ENCODE peak calls at places on chromosomes 1 and 21, in five cellular contexts. F is pancreas, Z is heart right ventricle, P is transverse colon, W is AG10803. X is an unnamed sample.

GRCh38 chr21:41009398-41010177 is 158.4 kb upstream of the BACE2 start:
- DNase-seq in F (no peak), Z (no peak), P (no peak), W (no peak), X (no peak)

GRCh38 chr1:116765962-116766361 is 11.7 kb downstream of the CD2 start:
- DNase-seq in F (no peak), Z (no peak), P (no peak), W (peak), X (no peak)

GRCh38 chr1:43933386-43934278 is at the start of gene ARTN:
- DNase-seq in F (peak), Z (no peak), P (peak), W (no peak), X (no peak)

GRCh38 chr1:227245613-227246320 is 72.5 kb downstream of the CDC42BPA start:
- DNase-seq in F (no peak), Z (peak), P (no peak), W (peak), X (no peak)

GRCh38 chr1:57798499-57798898 is 374.6 kb upstream of the DAB1 start:
- DNase-seq in F (no peak), Z (no peak), P (no peak), W (no peak), X (no peak)

GRCh38 chr1:46557403-46557802 is 6.0 kb upstream of the KNCN start:
- DNase-seq in F (no peak), Z (no peak), P (no peak), W (no peak), X (no peak)

GRCh38 chr1:58620259-58620658 is 43.2 kb upstream of the TACSTD2 start:
- DNase-seq in F (peak), Z (no peak), P (peak), W (no peak), X (no peak)

GRCh38 chr1:227948493-227949260 is 945 bp upstream of the WNT9A start:
- DNase-seq in F (peak), Z (no peak), P (no peak), W (no peak), X (no peak)

GRCh38 chr1:90502696-90503095 is 214.4 kb downstream of the BARHL2 start:
- DNase-seq in F (no peak), Z (no peak), P (no peak), W (no peak), X (no peak)

GRCh38 chr1:212529211-212529731 is 79.3 kb upstream of the ATF3 start:
- DNase-seq in F (no peak), Z (no peak), P (no peak), W (peak), X (no peak)

GRCh38 chr1:220815409-220815808 is 28.7 kb downstream of the MTARC1 start:
- DNase-seq in F (no peak), Z (no peak), P (no peak), W (no peak), X (no peak)

GRCh38 chr1:220812308-220812707 is 25.6 kb downstream of the MTARC1 start:
- DNase-seq in F (no peak), Z (no peak), P (no peak), W (no peak), X (no peak)

GRCh38 chr1:220810963-220811362 is 24.2 kb downstream of the MTARC1 start:
- DNase-seq in F (no peak), Z (no peak), P (no peak), W (peak), X (no peak)

GRCh38 chr1:220811695-220812094 is 25.0 kb downstream of the MTARC1 start:
- DNase-seq in F (no peak), Z (no peak), P (no peak), W (no peak), X (no peak)

DNA sequence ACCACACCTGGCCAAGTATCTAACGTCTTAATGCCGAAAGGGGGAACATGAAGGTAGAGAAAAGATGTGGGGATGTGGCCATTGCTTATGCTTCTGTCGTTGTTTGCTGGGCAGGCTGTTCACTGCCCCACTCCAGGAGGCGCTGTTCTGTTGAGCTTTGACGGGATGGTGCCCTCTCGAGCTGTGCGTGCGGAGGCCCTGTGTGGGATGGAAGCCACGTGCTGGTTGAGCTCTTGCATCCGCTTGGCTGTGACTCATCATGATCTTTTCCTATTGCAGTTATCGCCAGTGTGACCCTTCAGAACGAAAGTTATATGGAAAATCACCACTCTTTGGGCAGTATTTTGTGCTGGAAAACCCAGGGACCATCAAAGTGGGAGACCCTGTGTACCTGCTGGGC is 26.3 kb downstream of the MTARC1 start:
- DNase-seq in F (no peak), Z (no peak), P (no peak), W (no peak), X (no peak)
- TF ChIP-seq CTCF in F (no peak), Z (no peak), P (no peak), W (no peak), X (peak)

GRCh38 chr1:54274448-54274847 is 74.5 kb downstream of the MRPL37 start:
- DNase-seq in F (no peak), Z (no peak), P (no peak), W (no peak), X (no peak)

GRCh38 chr1:54272772-54273091 is 72.8 kb downstream of the MRPL37 start:
- DNase-seq in F (no peak), Z (no peak), P (no peak), W (no peak), X (no peak)

GRCh38 chr1:54272134-54272533 is 72.2 kb downstream of the MRPL37 start:
- DNase-seq in F (no peak), Z (no peak), P (no peak), W (no peak), X (no peak)

GRCh38 chr1:54273837-54274192 is 73.8 kb downstream of the MRPL37 start:
- DNase-seq in F (no peak), Z (peak), P (peak), W (no peak), X (no peak)

DNA sequence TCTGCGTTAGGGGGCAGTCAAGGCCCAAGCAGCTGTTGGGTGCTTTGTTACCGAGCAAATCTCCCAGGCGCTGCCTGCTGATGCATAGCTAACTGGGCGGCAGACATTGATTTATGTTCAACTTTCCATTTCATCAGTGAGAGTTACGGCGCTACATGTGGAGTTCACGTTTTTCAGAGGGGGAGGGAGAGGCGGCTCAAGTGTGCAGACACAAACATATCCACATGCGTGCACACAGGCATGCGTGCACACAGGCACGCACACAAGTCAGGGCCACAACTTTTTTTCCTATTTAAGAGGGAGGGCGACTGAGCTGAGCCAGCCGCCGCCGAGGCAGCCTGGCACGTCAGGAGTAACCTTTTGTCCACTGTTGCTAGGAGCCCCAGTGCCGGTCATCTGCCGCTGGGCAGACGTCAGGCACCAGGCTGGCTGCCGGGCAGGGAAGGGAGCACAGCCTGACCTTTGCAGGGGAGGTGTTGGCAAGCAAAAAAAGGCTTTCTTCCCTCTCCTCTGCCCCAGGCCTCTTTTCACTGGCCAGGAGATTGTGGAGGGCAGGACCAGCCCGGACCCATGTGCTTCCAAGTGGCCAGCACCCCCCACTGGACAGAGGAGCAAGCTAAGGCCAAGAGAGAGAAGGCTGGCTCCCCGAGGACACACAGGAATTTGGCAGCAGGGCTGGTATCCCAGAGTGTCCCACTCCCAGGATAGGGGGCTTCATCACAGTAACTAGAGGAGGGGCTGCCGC is 73.3 kb downstream of the MRPL37 start:
- DNase-seq in F (no peak), Z (peak), P (peak), W (peak), X (peak)
- H3K4me3 ChIP-seq in F (no peak), Z (no peak), P (no peak), W (peak), X (peak)

GRCh38 chr1:7278827-7279752 is 492.0 kb upstream of the VAMP3 start:
- DNase-seq in F (no peak), Z (no peak), P (no peak), W (no peak), X (no peak)
- TF ChIP-seq CTCF in F (no peak), Z (no peak), P (no peak), W (no peak), X (no peak)

GRCh38 chr1:1419363-1419811 is 1.7 kb downstream of the ANKRD65 start:
- DNase-seq in F (no peak), Z (no peak), P (no peak), W (no peak), X (no peak)
- H3K4me3 ChIP-seq in F (peak), Z (peak), P (peak), W (no peak), X (no peak)

DNA sequence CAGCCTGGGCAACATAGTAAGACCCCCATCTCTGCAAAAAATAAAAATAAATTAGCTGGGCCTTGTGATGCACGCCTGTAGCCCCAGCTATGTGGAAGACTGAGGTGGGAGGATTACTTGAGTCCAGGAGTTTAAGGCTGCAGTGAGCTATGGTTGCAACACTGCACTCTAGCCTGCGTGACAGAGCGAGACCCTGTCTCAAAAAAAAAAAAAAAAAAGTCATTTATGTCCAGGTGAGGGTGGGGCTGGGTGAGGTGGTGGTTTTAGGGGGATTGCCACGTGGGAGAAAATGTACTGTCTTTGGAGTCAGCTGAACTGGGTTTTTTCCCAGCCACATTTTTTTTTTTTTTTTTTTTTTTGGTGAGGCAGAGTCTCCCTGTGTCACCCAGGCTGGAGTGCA is 6.7 kb downstream of the PIK3CD start:
- DNase-seq in F (no peak), Z (no peak), P (no peak), W (no peak), X (no peak)
- TF ChIP-seq CTCF in F (no peak), Z (no peak), P (no peak), W (no peak), X (no peak)

GRCh38 chr1:94540440-94541174 is 952 bp downstream of the F3 start:
- DNase-seq in F (no peak), Z (no peak), P (no peak), W (no peak), X (no peak)

GRCh38 chr1:94539496-94539895 is 2.1 kb downstream of the F3 start:
- DNase-seq in F (no peak), Z (peak), P (no peak), W (peak), X (no peak)

GRCh38 chr1:94538243-94538827 is 3.2 kb downstream of the F3 start:
- DNase-seq in F (no peak), Z (no peak), P (no peak), W (no peak), X (no peak)

GRCh38 chr1:94535879-94536278 is 5.7 kb downstream of the F3 start:
- DNase-seq in F (no peak), Z (no peak), P (no peak), W (peak), X (no peak)

GRCh38 chr1:94537254-94537653 is 4.3 kb downstream of the F3 start:
- DNase-seq in F (no peak), Z (no peak), P (no peak), W (no peak), X (no peak)
- H3K4me3 ChIP-seq in F (peak), Z (peak), P (peak), W (peak), X (no peak)

DNA sequence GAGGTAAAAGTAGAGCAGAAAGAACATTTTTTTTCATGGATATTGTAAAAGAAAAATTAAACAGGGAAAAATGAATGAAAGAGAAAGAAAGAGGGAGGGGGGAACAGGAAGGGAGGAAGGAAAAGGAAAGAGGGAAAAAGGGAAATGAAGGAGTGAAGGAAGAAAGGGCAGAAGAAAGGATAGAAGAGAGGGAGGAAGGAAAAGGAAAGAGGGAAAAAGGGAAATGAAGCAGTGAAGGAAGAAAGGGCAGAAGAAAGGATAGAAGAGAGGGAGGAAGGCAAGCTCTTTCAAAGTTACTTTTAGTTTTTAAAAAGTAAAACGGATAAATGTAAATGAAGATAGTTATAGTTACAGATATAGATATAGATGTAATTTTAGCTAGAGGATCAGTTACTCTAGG is 1676.7 kb downstream of the MRPL39 start:
- DNase-seq in F (no peak), Z (no peak), P (no peak), W (no peak), X (no peak)
- TF ChIP-seq CTCF in F (no peak), Z (no peak), P (no peak), W (no peak), X (no peak)

GRCh38 chr1:10212476-10212875 is 2.1 kb downstream of the KIF1B start:
- DNase-seq in F (no peak), Z (no peak), P (no peak), W (no peak), X (no peak)
- H3K4me3 ChIP-seq in F (no peak), Z (peak), P (no peak), W (peak), X (peak)